ENCODE peak calls at places on chromosomes 1 and 21, in five cellular contexts. H is endothelial cell of umbilical vein, X is body of pancreas, O is SK-N-SH, C is lower lobe of right lung. U is an unnamed sample.

GRCh38 chr1:149899460-149900284 is at the start of gene BOLA1:
- DNase-seq in O (peak; percentile 91), C (peak; percentile 96), X (peak; percentile 92), H (peak; percentile 92), U (peak; percentile 82)

GRCh38 chr1:72485786-72486185 is 203.4 kb upstream of the NEGR1 start:
- DNase-seq in O (no peak), X (no peak), C (no peak), H (peak; percentile 2), U (no peak)

GRCh38 chr1:243710467-243710866 is 139.6 kb downstream of the AKT3 start:
- DNase-seq in X (no peak), O (no peak), C (no peak), H (no peak), U (no peak)

GRCh38 chr1:172658871-172659453 is at the start of gene FASLG:
- DNase-seq in H (no peak), X (no peak), O (no peak), C (no peak), U (no peak)

GRCh38 chr1:224325959-224326358 is 4.0 kb downstream of the NVL start:
- DNase-seq in X (no peak), O (no peak), H (no peak), C (no peak), U (no peak)

GRCh38 chr1:180521474-180522203 is 19.3 kb upstream of the ACBD6 start:
- DNase-seq in X (no peak), H (no peak), C (no peak), O (no peak), U (peak; percentile 93)

GRCh38 chr1:189431437-189431836 is 1046.2 kb downstream of the BRINP3 start:
- DNase-seq in H (no peak), C (no peak), O (no peak), X (no peak), U (peak; percentile 1)

GRCh38 chr1:244205906-244206305 is 154.8 kb downstream of the ZBTB18 start:
- DNase-seq in H (no peak), C (no peak), O (no peak), X (no peak), U (no peak)

GRCh38 chr1:66176012-66176715 is 357.8 kb upstream of the SGIP1 start:
- DNase-seq in H (peak; percentile 6), O (no peak), X (no peak), C (no peak), U (no peak)

GRCh38 chr1:166116026-166116425 is 50.8 kb downstream of the FAM78B start:
- DNase-seq in O (no peak), X (no peak), H (no peak), C (no peak), U (no peak)

GRCh38 chr1:152367436-152367835 is 7.6 kb upstream of the FLG2 start:
- DNase-seq in C (no peak), H (no peak), X (no peak), O (no peak), U (peak; percentile 98)

GRCh38 chr1:94528826-94529225 is 12.7 kb downstream of the F3 start:
- DNase-seq in H (no peak), O (no peak), X (no peak), C (no peak), U (no peak)

GRCh38 chr1:72284398-72285073 is 2.2 kb upstream of the NEGR1 start:
- DNase-seq in H (peak; percentile 85), C (peak; percentile 53), O (peak; percentile 51), X (peak; percentile 16), U (peak; percentile 95)

GRCh38 chr1:203354246-203354645 is 3.3 kb upstream of the FMOD start:
- DNase-seq in C (no peak), X (no peak), O (no peak), H (no peak), U (no peak)

GRCh38 chr1:203349757-203350522 is 982 bp downstream of the FMOD start:
- DNase-seq in H (no peak), O (no peak), C (no peak), X (no peak), U (no peak)

GRCh38 chr1:203353486-203353885 is 2.6 kb upstream of the FMOD start:
- DNase-seq in C (no peak), X (no peak), H (no peak), O (no peak), U (no peak)

GRCh38 chr1:203349166-203349565 is 1.8 kb downstream of the FMOD start:
- DNase-seq in C (no peak), O (no peak), H (no peak), X (no peak), U (no peak)

DNA sequence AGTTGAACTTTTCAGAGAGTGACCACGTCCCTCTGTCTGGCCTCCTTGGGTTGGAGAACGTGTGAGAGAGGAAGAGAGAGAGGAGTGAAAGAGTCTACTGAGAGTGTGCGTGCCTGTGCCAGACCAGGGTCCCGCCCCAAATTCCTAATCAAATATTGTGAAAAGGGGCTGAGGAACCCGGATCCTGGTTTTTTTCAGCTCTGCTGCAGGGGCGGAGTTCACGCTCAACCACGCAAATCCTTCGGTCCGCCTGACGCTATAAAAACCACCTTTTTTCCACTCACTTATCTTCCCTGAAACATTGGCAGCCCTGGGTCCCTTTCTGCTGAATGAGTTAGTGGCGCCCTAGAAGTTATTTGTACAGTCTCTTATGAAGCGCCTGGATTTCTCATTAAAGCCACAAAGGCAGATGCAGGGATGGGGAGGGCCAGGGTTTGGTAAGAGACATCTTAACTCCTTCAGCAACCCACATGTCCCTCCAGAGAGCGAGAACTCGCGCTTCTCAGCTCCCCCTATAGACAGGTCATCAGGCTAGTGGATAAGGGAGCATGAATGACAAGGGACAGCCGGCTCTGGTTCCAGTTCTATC is at the start of gene FMOD:
- DNase-seq in O (no peak), C (no peak), H (no peak), X (peak; percentile 53), U (peak; percentile 37)
- H3K27me3 ChIP-seq in O (peaks cover 55% of the 10 kb centered on the region), C (no peaks in the 10 kb centered on the region), H (peaks cover 34% of the 10 kb centered on the region), X (no peaks in the 10 kb centered on the region), U (no peaks in the 10 kb centered on the region)

DNA sequence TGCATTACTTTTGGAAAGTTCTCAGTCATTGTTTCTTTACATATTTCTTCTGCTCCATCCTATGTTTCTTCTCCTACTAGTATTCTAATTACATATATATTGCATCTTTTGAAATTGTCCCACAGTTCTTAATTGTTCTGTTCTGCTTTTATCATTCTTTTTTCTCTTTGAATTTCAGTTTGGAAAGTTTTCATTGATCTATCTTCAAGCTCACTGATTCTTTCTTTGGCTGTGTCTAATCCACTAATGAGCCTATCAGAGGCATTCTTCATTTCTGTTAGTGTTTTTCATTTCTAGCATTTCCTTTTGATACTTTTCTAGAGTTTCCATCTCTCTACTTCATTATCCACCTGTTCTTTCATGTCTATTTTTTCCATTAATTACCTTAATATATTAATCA is 159.0 kb upstream of the KCNJ15 start:
- DNase-seq in C (no peak), X (no peak), O (no peak), H (no peak), U (no peak)
- H3K27me3 ChIP-seq in C (no peaks in the 10 kb centered on the region), X (no peaks in the 10 kb centered on the region), O (no peaks in the 10 kb centered on the region), H (peaks cover 2% of the 10 kb centered on the region), U (no peaks in the 10 kb centered on the region)

DNA sequence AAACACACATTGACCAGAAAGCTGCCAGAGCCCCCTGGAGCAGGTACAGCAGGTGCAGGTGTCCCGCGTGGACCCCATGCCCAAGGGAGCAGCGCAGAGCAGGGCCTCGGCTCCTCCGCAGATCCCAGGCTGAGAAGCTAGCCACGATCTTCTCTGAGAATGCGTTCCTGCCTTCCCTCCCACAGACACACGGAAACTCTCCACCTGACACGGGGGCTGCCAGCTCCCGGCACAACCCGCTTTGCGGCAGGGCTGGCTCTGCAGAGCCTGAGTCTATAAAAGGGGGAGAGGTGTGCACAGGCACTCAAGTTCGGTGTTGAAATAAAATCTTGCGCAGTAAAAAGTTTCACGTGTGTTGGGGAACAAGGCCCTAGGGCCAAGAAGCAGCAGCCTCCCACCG is 9.6 kb downstream of the MEGF6 start:
- DNase-seq in O (no peak), C (no peak), H (no peak), X (no peak), U (no peak)
- H3K27me3 ChIP-seq in O (no peaks in the 10 kb centered on the region), C (no peaks in the 10 kb centered on the region), H (no peaks in the 10 kb centered on the region), X (no peaks in the 10 kb centered on the region), U (peaks cover 4% of the 10 kb centered on the region)

DNA sequence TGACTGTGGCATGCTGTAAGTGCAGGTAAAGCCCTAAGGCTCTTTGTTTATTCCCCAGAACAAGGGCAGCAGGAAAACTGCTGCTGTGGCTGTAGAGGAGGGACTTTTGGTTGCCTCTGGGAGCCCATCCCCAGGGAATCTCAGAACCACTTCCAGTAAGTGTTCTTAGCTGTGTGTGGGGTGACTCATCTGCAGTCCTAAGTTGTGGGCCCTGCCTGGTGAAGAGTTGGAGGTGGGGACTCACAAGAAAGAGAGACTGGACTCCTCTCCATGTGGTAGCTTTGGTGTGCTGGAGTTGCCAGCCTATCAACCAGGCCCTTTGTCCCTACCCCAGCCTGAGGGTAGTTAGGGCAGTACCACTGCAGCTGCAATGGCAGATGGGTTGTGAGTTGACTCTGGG is 24.0 kb upstream of the DENND1B start:
- DNase-seq in H (no peak), O (no peak), X (no peak), C (no peak), U (peak; percentile 69)
- H3K27me3 ChIP-seq in H (no peaks in the 10 kb centered on the region), O (no peaks in the 10 kb centered on the region), X (no peaks in the 10 kb centered on the region), C (no peaks in the 10 kb centered on the region), U (no peaks in the 10 kb centered on the region)